ENCODE peak calls at places on chromosomes 3 and 15, in five cellular contexts. One of them, this sample, is unnamed.

GRCh38 chr3:37256447-37256846 is 82.1 kb upstream of the LRRFIP2 start:
- DNase-seq in A172: peak; percentile 21
- DNase-seq in G401: peak; percentile 25
- DNase-seq in activated T-cell treated with anti-CD3 and anti-CD28 coated beads, Interleukin-2, amount 50 U/mL, for 24 hours: no peak
- DNase-seq in activated naive CD4-positive, alpha-beta T cell: no peak
- DNase-seq in this sample: no peak

GRCh38 chr3:71673486-71673885 is 51.7 kb downstream of the EIF4E3 start:
- DNase-seq in G401: no peak
- DNase-seq in A172: no peak
- DNase-seq in activated naive CD4-positive, alpha-beta T cell: no peak
- DNase-seq in activated T-cell treated with anti-CD3 and anti-CD28 coated beads, Interleukin-2, amount 50 U/mL, for 24 hours: no peak
- DNase-seq in this sample: no peak

GRCh38 chr15:76353023-76353577 is 16.5 kb downstream of the ISL2 start:
- DNase-seq in activated T-cell treated with anti-CD3 and anti-CD28 coated beads, Interleukin-2, amount 50 U/mL, for 24 hours: no peak
- DNase-seq in A172: no peak
- DNase-seq in G401: no peak
- DNase-seq in activated naive CD4-positive, alpha-beta T cell: no peak
- DNase-seq in this sample: no peak

GRCh38 chr15:81809543-81809942 is 236.3 kb downstream of the MEX3B start:
- DNase-seq in A172: peak; percentile 27
- DNase-seq in G401: peak; percentile 3
- DNase-seq in activated T-cell treated with anti-CD3 and anti-CD28 coated beads, Interleukin-2, amount 50 U/mL, for 24 hours: no peak
- DNase-seq in activated naive CD4-positive, alpha-beta T cell: no peak
- DNase-seq in this sample: no peak

GRCh38 chr3:193214445-193214844 is 26.6 kb upstream of the PLAAT1 start:
- DNase-seq in G401: no peak
- DNase-seq in activated naive CD4-positive, alpha-beta T cell: no peak
- DNase-seq in A172: no peak
- DNase-seq in activated T-cell treated with anti-CD3 and anti-CD28 coated beads, Interleukin-2, amount 50 U/mL, for 24 hours: no peak
- DNase-seq in this sample: no peak

GRCh38 chr15:100215031-100215842 is 126.5 kb downstream of the ADAMTS17 start:
- DNase-seq in G401: no peak
- DNase-seq in activated naive CD4-positive, alpha-beta T cell: no peak
- DNase-seq in activated T-cell treated with anti-CD3 and anti-CD28 coated beads, Interleukin-2, amount 50 U/mL, for 24 hours: no peak
- DNase-seq in A172: no peak
- DNase-seq in this sample: no peak

GRCh38 chr3:121855555-121855954 is 20.5 kb downstream of the EAF2 start:
- DNase-seq in G401: no peak
- DNase-seq in activated T-cell treated with anti-CD3 and anti-CD28 coated beads, Interleukin-2, amount 50 U/mL, for 24 hours: no peak
- DNase-seq in A172: no peak
- DNase-seq in activated naive CD4-positive, alpha-beta T cell: no peak
- DNase-seq in this sample: no peak

GRCh38 chr15:90530250-90531051 is 728 bp downstream of the CRTC3 start:
- DNase-seq in activated T-cell treated with anti-CD3 and anti-CD28 coated beads, Interleukin-2, amount 50 U/mL, for 24 hours: peak; percentile 74
- DNase-seq in G401: peak; percentile 48
- DNase-seq in A172: no peak
- DNase-seq in activated naive CD4-positive, alpha-beta T cell: peak; percentile 38
- DNase-seq in this sample: peak; percentile 47

GRCh38 chr3:178949896-178950295 is 121.7 kb downstream of the ZMAT3 start:
- DNase-seq in activated T-cell treated with anti-CD3 and anti-CD28 coated beads, Interleukin-2, amount 50 U/mL, for 24 hours: no peak
- DNase-seq in A172: no peak
- DNase-seq in G401: no peak
- DNase-seq in activated naive CD4-positive, alpha-beta T cell: no peak
- DNase-seq in this sample: no peak

GRCh38 chr3:174949523-174949922 is 90.4 kb downstream of the NAALADL2 start:
- DNase-seq in G401: no peak
- DNase-seq in activated naive CD4-positive, alpha-beta T cell: no peak
- DNase-seq in A172: peak; percentile 43
- DNase-seq in activated T-cell treated with anti-CD3 and anti-CD28 coated beads, Interleukin-2, amount 50 U/mL, for 24 hours: no peak
- DNase-seq in this sample: no peak

GRCh38 chr3:13543251-13543650 is 5.7 kb upstream of the FBLN2 start:
- DNase-seq in A172: peak; percentile 91
- DNase-seq in G401: no peak
- DNase-seq in activated naive CD4-positive, alpha-beta T cell: no peak
- DNase-seq in activated T-cell treated with anti-CD3 and anti-CD28 coated beads, Interleukin-2, amount 50 U/mL, for 24 hours: no peak
- DNase-seq in this sample: no peak

GRCh38 chr3:32137870-32138269 is 31.4 kb downstream of the GPD1L start:
- DNase-seq in activated naive CD4-positive, alpha-beta T cell: no peak
- DNase-seq in A172: no peak
- DNase-seq in activated T-cell treated with anti-CD3 and anti-CD28 coated beads, Interleukin-2, amount 50 U/mL, for 24 hours: no peak
- DNase-seq in G401: no peak
- DNase-seq in this sample: no peak

GRCh38 chr15:41780727-41781126 is 6.4 kb downstream of the MAPKBP1 start:
- DNase-seq in activated T-cell treated with anti-CD3 and anti-CD28 coated beads, Interleukin-2, amount 50 U/mL, for 24 hours: no peak
- DNase-seq in A172: no peak
- DNase-seq in activated naive CD4-positive, alpha-beta T cell: no peak
- DNase-seq in G401: no peak
- DNase-seq in this sample: no peak

GRCh38 chr3:8557298-8557697 is 55.7 kb downstream of the LMCD1 start:
- DNase-seq in A172: no peak
- DNase-seq in G401: no peak
- DNase-seq in activated T-cell treated with anti-CD3 and anti-CD28 coated beads, Interleukin-2, amount 50 U/mL, for 24 hours: no peak
- DNase-seq in activated naive CD4-positive, alpha-beta T cell: no peak
- DNase-seq in this sample: no peak

GRCh38 chr3:121542924-121543323 is 2.9 kb downstream of the POLQ start:
- DNase-seq in activated T-cell treated with anti-CD3 and anti-CD28 coated beads, Interleukin-2, amount 50 U/mL, for 24 hours: no peak
- DNase-seq in A172: no peak
- DNase-seq in G401: no peak
- DNase-seq in activated naive CD4-positive, alpha-beta T cell: no peak
- DNase-seq in this sample: no peak

GRCh38 chr15:85667491-85668424 is 127.0 kb downstream of the KLHL25 start:
- DNase-seq in G401: no peak
- DNase-seq in activated T-cell treated with anti-CD3 and anti-CD28 coated beads, Interleukin-2, amount 50 U/mL, for 24 hours: no peak
- DNase-seq in activated naive CD4-positive, alpha-beta T cell: no peak
- DNase-seq in A172: peak; percentile 89
- DNase-seq in this sample: peak; percentile 57

GRCh38 chr15:41584636-41585139 is 25.7 kb downstream of the TYRO3 start:
- DNase-seq in A172: no peak
- DNase-seq in G401: no peak
- DNase-seq in activated naive CD4-positive, alpha-beta T cell: no peak
- DNase-seq in activated T-cell treated with anti-CD3 and anti-CD28 coated beads, Interleukin-2, amount 50 U/mL, for 24 hours: no peak
- DNase-seq in this sample: no peak

GRCh38 chr15:74179101-74179841 is 5.8 kb downstream of the ISLR start:
- DNase-seq in activated naive CD4-positive, alpha-beta T cell: no peak
- DNase-seq in A172: peak; percentile 94
- DNase-seq in activated T-cell treated with anti-CD3 and anti-CD28 coated beads, Interleukin-2, amount 50 U/mL, for 24 hours: no peak
- DNase-seq in G401: no peak
- DNase-seq in this sample: no peak

GRCh38 chr15:94265009-94265408 is 33.6 kb downstream of the MCTP2 start:
- DNase-seq in activated T-cell treated with anti-CD3 and anti-CD28 coated beads, Interleukin-2, amount 50 U/mL, for 24 hours: no peak
- DNase-seq in A172: no peak
- DNase-seq in G401: no peak
- DNase-seq in activated naive CD4-positive, alpha-beta T cell: no peak
- DNase-seq in this sample: no peak

GRCh38 chr3:21826416-21826815 is 75.4 kb upstream of the ZNF385D start:
- DNase-seq in activated naive CD4-positive, alpha-beta T cell: no peak
- DNase-seq in activated T-cell treated with anti-CD3 and anti-CD28 coated beads, Interleukin-2, amount 50 U/mL, for 24 hours: no peak
- DNase-seq in G401: no peak
- DNase-seq in A172: peak; percentile 52
- DNase-seq in this sample: no peak

This sample was measured in activated T-helper 2 cell treated with anti-CD3 and anti-CD28 coated beads, Interferon-gamma antibody, Interleukin-2, Interleukin-4, amounts not matched to agents 10 μg/mL and 5 μg/mL and 100 μg/mL, durations not matched to agents 14 hours and 24 hours and 36 hours.